ENCODE peak calls at places on chromosomes 4 and X, in seven cellular contexts. X, Y, A, S, I, V and O are unnamed samples.
A peak's percentile ranks its signal among the peaks of the same experiment; 100 is the strongest.

GRCh38 chrX:47186096-47186740 is 7.4 kb upstream of the UBA1 start:
- DNase-seq in X (no peak), Y (no peak), A (no peak), S (no peak), I (no peak), V (no peak), O (no peak)

GRCh38 chr4:121220698-121221097 is 56.6 kb upstream of the TNIP3 start:
- DNase-seq in X (no peak), Y (no peak), A (no peak), S (no peak), I (no peak), V (no peak), O (no peak)

GRCh38 chr4:161186750-161187149 is 977.0 kb downstream of the FSTL5 start:
- DNase-seq in X (no peak), Y (no peak), A (no peak), S (no peak), I (no peak), V (no peak), O (no peak)

GRCh38 chrX:33465137-33465536 is 253.8 kb upstream of the DMD start:
- DNase-seq in X (no peak), Y (no peak), A (no peak), S (no peak), I (no peak), V (no peak), O (no peak)

GRCh38 chr4:167109859-167110258 is 124.4 kb downstream of the SPOCK3 start:
- DNase-seq in X (no peak), Y (no peak), A (no peak), S (no peak), I (no peak), V (no peak), O (no peak)

GRCh38 chr4:41258783-41259182 is 2.1 kb downstream of the UCHL1 start:
- DNase-seq in X (no peak), Y (peak; percentile 70), A (peak; percentile 67), S (peak; percentile 54), I (peak; percentile 82), V (peak; percentile 45), O (peak; percentile 38)

GRCh38 chr4:63526251-63526650 is 883.0 kb downstream of the TECRL start:
- DNase-seq in X (no peak), Y (no peak), A (no peak), S (no peak), I (no peak), V (no peak), O (no peak)

GRCh38 chr4:66688674-66689073 is 856.6 kb downstream of the CENPC start:
- DNase-seq in X (no peak), Y (peak; percentile 29), A (no peak), S (no peak), I (peak; percentile 20), V (peak; percentile 43), O (peak; percentile 6)

GRCh38 chr4:41178372-41179085 is 35.8 kb downstream of the APBB2 start:
- DNase-seq in X (no peak), Y (peak; percentile 84), A (peak; percentile 60), S (no peak), I (no peak), V (peak; percentile 56), O (peak; percentile 39)

GRCh38 chrX:63686878-63687714 is 97.9 kb downstream of the ARHGEF9 start:
- DNase-seq in X (peak; percentile 20), Y (peak; percentile 38), A (peak; percentile 52), S (peak; percentile 47), I (no peak), V (peak; percentile 31), O (peak; percentile 41)